ENCODE peak calls at places on chromosomes 5 and 9, in six cellular contexts. One of them, this sample, is unnamed.

GRCh38 chr5:64165500-64166200 is at the start of gene RNF180:
- DNase-seq in fibroblast of lung: peak
- DNase-seq in A549: peak
- DNase-seq in breast epithelium: peak
- DNase-seq in CD8-positive, alpha-beta memory T cell: no peak
- DNase-seq in SK-N-SH: peak
- DNase-seq in this sample: no peak

GRCh38 chr9:110837401-110838005 is 168.9 kb downstream of the MUSK start:
- DNase-seq in fibroblast of lung: no peak
- DNase-seq in CD8-positive, alpha-beta memory T cell: no peak
- DNase-seq in A549: no peak
- DNase-seq in SK-N-SH: no peak
- DNase-seq in breast epithelium: no peak
- DNase-seq in this sample: no peak

GRCh38 chr5:31751620-31752019 is 112.7 kb downstream of the PDZD2 start:
- DNase-seq in CD8-positive, alpha-beta memory T cell: no peak
- DNase-seq in A549: no peak
- DNase-seq in SK-N-SH: no peak
- DNase-seq in breast epithelium: no peak
- DNase-seq in fibroblast of lung: no peak
- DNase-seq in this sample: no peak

GRCh38 chr9:109117856-109118801 is 1.6 kb downstream of the TMEM245 start:
- DNase-seq in fibroblast of lung: peak
- DNase-seq in SK-N-SH: peak
- DNase-seq in A549: peak
- DNase-seq in breast epithelium: no peak
- DNase-seq in CD8-positive, alpha-beta memory T cell: no peak
- DNase-seq in this sample: peak

GRCh38 chr9:120904061-120904998 is 22.3 kb downstream of the TRAF1 start:
- DNase-seq in SK-N-SH: no peak
- DNase-seq in fibroblast of lung: no peak
- DNase-seq in CD8-positive, alpha-beta memory T cell: peak
- DNase-seq in breast epithelium: no peak
- DNase-seq in A549: no peak
- DNase-seq in this sample: no peak

GRCh38 chr5:180798193-180798592 is 4.4 kb downstream of the MGAT1 start:
- DNase-seq in CD8-positive, alpha-beta memory T cell: no peak
- DNase-seq in fibroblast of lung: no peak
- DNase-seq in breast epithelium: no peak
- DNase-seq in SK-N-SH: no peak
- DNase-seq in A549: no peak
- DNase-seq in this sample: no peak

GRCh38 chr5:179792612-179793469 is 945 bp upstream of the LTC4S start:
- DNase-seq in A549: no peak
- DNase-seq in fibroblast of lung: no peak
- DNase-seq in CD8-positive, alpha-beta memory T cell: no peak
- DNase-seq in breast epithelium: no peak
- DNase-seq in SK-N-SH: no peak
- DNase-seq in this sample: no peak

GRCh38 chr5:53331463-53331862 is 149.0 kb upstream of the FST start:
- DNase-seq in fibroblast of lung: peak
- DNase-seq in CD8-positive, alpha-beta memory T cell: no peak
- DNase-seq in SK-N-SH: no peak
- DNase-seq in breast epithelium: no peak
- DNase-seq in A549: peak
- DNase-seq in this sample: no peak

GRCh38 chr9:22446589-22446949 is at the start of gene DMRTA1:
- DNase-seq in CD8-positive, alpha-beta memory T cell: no peak
- DNase-seq in SK-N-SH: peak
- DNase-seq in A549: peak
- DNase-seq in breast epithelium: peak
- DNase-seq in fibroblast of lung: peak
- DNase-seq in this sample: peak

GRCh38 chr5:172097356-172097755 is 90.7 kb downstream of the STK10 start:
- DNase-seq in A549: no peak
- DNase-seq in breast epithelium: no peak
- DNase-seq in SK-N-SH: no peak
- DNase-seq in CD8-positive, alpha-beta memory T cell: no peak
- DNase-seq in fibroblast of lung: no peak
- DNase-seq in this sample: no peak

GRCh38 chr9:129370770-129371169 is 192.7 kb upstream of the IER5L start:
- DNase-seq in fibroblast of lung: no peak
- DNase-seq in breast epithelium: no peak
- DNase-seq in CD8-positive, alpha-beta memory T cell: no peak
- DNase-seq in SK-N-SH: no peak
- DNase-seq in A549: no peak
- DNase-seq in this sample: no peak

GRCh38 chr5:52922384-52922783 is 66.8 kb upstream of the ITGA2 start:
- DNase-seq in SK-N-SH: no peak
- DNase-seq in CD8-positive, alpha-beta memory T cell: no peak
- DNase-seq in A549: peak
- DNase-seq in breast epithelium: no peak
- DNase-seq in fibroblast of lung: peak
- DNase-seq in this sample: no peak

GRCh38 chr9:133703571-133704399 is 34.4 kb downstream of the SARDH start:
- DNase-seq in A549: no peak
- DNase-seq in SK-N-SH: peak
- DNase-seq in fibroblast of lung: no peak
- DNase-seq in breast epithelium: no peak
- DNase-seq in CD8-positive, alpha-beta memory T cell: no peak
- DNase-seq in this sample: no peak

GRCh38 chr9:136305822-136306690 is 2.2 kb upstream of the CCDC187 start:
- DNase-seq in fibroblast of lung: no peak
- DNase-seq in A549: no peak
- DNase-seq in breast epithelium: no peak
- DNase-seq in SK-N-SH: peak
- DNase-seq in CD8-positive, alpha-beta memory T cell: no peak
- DNase-seq in this sample: no peak

GRCh38 chr9:100322954-100323536 is 29.7 kb downstream of the TEX10 start:
- DNase-seq in fibroblast of lung: peak
- DNase-seq in SK-N-SH: peak
- DNase-seq in breast epithelium: no peak
- DNase-seq in CD8-positive, alpha-beta memory T cell: no peak
- DNase-seq in A549: peak
- DNase-seq in this sample: peak

GRCh38 chr9:129317179-129318011 is 139.3 kb upstream of the IER5L start:
- DNase-seq in A549: peak
- DNase-seq in SK-N-SH: peak
- DNase-seq in fibroblast of lung: peak
- DNase-seq in CD8-positive, alpha-beta memory T cell: no peak
- DNase-seq in breast epithelium: no peak
- DNase-seq in this sample: peak

GRCh38 chr5:172740483-172741205 is 30.4 kb downstream of the DUSP1 start:
- DNase-seq in SK-N-SH: no peak
- DNase-seq in fibroblast of lung: peak
- DNase-seq in breast epithelium: peak
- DNase-seq in CD8-positive, alpha-beta memory T cell: no peak
- DNase-seq in A549: peak
- DNase-seq in this sample: no peak

GRCh38 chr9:117625154-117625553 is 79.0 kb upstream of the TLR4 start:
- DNase-seq in fibroblast of lung: no peak
- DNase-seq in CD8-positive, alpha-beta memory T cell: no peak
- DNase-seq in SK-N-SH: no peak
- DNase-seq in A549: no peak
- DNase-seq in breast epithelium: no peak
- DNase-seq in this sample: no peak

GRCh38 chr9:385818-386398 is 171.2 kb downstream of the DOCK8 start:
- DNase-seq in fibroblast of lung: peak
- DNase-seq in CD8-positive, alpha-beta memory T cell: no peak
- DNase-seq in A549: peak
- DNase-seq in SK-N-SH: peak
- DNase-seq in breast epithelium: no peak
- DNase-seq in this sample: peak

GRCh38 chr9:136107953-136108647 is 10.6 kb downstream of the TMEM250 start:
- DNase-seq in breast epithelium: no peak
- DNase-seq in SK-N-SH: no peak
- DNase-seq in A549: no peak
- DNase-seq in fibroblast of lung: no peak
- DNase-seq in CD8-positive, alpha-beta memory T cell: no peak
- DNase-seq in this sample: peak

GRCh38 chr9:127679506-127679905 is 27.3 kb upstream of the CFAP157 start:
- DNase-seq in SK-N-SH: no peak
- DNase-seq in breast epithelium: no peak
- DNase-seq in fibroblast of lung: no peak
- DNase-seq in CD8-positive, alpha-beta memory T cell: no peak
- DNase-seq in A549: no peak
- DNase-seq in this sample: no peak

GRCh38 chr5:1502737-1503120 is 21.0 kb downstream of the LPCAT1 start:
- DNase-seq in SK-N-SH: no peak
- DNase-seq in fibroblast of lung: no peak
- DNase-seq in breast epithelium: no peak
- DNase-seq in A549: no peak
- DNase-seq in CD8-positive, alpha-beta memory T cell: no peak
- DNase-seq in this sample: no peak

GRCh38 chr5:9483779-9484178 is 62.1 kb downstream of the SEMA5A start:
- DNase-seq in breast epithelium: no peak
- DNase-seq in SK-N-SH: no peak
- DNase-seq in CD8-positive, alpha-beta memory T cell: no peak
- DNase-seq in A549: no peak
- DNase-seq in fibroblast of lung: peak
- DNase-seq in this sample: no peak

DNA sequence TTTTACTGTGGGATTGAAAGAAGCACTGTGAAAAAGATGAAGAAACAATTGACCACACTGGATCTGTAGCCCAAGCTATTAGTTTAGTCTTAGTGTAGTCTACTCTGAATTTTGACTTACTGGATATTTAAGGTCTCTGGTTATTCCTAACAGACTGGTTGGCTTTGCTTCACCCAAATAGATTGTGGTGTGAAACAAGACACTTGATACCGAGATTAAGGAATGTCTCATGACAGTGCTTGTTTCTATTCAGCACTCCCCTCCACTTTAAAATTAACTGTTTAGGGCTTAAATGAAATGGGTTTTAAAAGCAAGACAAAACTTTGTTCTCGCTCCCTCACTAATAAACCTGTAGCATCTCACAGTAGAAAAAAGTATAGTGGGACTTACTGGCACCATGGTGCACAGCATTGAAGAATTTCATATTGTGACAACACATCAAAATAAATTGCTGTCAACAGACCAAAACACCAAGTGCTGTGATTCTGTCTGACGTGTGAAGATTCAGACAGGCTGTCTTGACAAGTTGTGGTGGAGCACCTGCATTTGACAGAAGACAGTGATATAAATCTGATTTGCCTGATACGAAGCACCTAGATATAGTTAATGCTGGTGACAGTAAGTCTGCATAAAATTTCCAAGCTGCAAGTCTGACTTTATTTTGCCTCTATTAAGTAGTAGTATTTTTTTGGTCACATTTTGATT is 73.1 kb downstream of the PBX3 start:
- DNase-seq in breast epithelium: no peak
- DNase-seq in SK-N-SH: no peak
- DNase-seq in CD8-positive, alpha-beta memory T cell: no peak
- DNase-seq in A549: no peak
- DNase-seq in fibroblast of lung: peak
- DNase-seq in this sample: no peak
- H3K4me3 ChIP-seq in breast epithelium: no peak
- H3K4me3 ChIP-seq in SK-N-SH: no peak
- H3K4me3 ChIP-seq in CD8-positive, alpha-beta memory T cell: no peak
- H3K4me3 ChIP-seq in A549: no peak
- H3K4me3 ChIP-seq in fibroblast of lung: no peak
- H3K4me3 ChIP-seq in this sample: no peak

DNA sequence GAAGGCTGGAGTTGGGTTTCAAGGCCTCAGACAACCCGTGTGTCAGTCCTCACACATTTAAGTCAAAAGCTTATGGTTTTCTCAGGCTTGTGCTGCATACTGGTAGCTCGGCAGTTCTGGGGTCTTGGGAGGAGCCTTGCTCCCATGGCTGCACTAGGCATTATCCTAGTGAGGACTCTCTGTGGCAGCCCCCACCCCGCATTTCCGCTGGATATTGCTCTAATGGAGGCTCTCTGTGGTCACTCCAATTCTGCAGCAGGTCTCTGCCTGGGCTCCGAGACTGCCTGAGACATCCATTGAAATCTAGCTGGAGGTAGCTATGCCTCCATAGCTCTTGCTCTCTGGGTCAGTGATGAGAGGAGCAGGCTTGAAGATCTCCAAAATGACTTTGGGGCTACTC is 311.5 kb upstream of the PTGER4 start:
- DNase-seq in breast epithelium: no peak
- DNase-seq in CD8-positive, alpha-beta memory T cell: no peak
- DNase-seq in A549: no peak
- DNase-seq in SK-N-SH: no peak
- DNase-seq in fibroblast of lung: no peak
- DNase-seq in this sample: no peak
- H3K4me3 ChIP-seq in breast epithelium: no peak
- H3K4me3 ChIP-seq in CD8-positive, alpha-beta memory T cell: no peak
- H3K4me3 ChIP-seq in A549: no peak
- H3K4me3 ChIP-seq in SK-N-SH: no peak
- H3K4me3 ChIP-seq in fibroblast of lung: no peak
- H3K4me3 ChIP-seq in this sample: no peak

GRCh38 chr9:126150411-126151030 is 176.1 kb upstream of the MVB12B start:
- DNase-seq in CD8-positive, alpha-beta memory T cell: no peak
- DNase-seq in breast epithelium: no peak
- DNase-seq in SK-N-SH: peak
- DNase-seq in fibroblast of lung: no peak
- DNase-seq in A549: no peak
- DNase-seq in this sample: no peak
- H3K4me3 ChIP-seq in CD8-positive, alpha-beta memory T cell: no peak
- H3K4me3 ChIP-seq in breast epithelium: no peak
- H3K4me3 ChIP-seq in SK-N-SH: no peak
- H3K4me3 ChIP-seq in fibroblast of lung: no peak
- H3K4me3 ChIP-seq in A549: no peak
- H3K4me3 ChIP-seq in this sample: no peak

GRCh38 chr5:140298183-140298601 is 4.7 kb downstream of the PFDN1 start:
- DNase-seq in fibroblast of lung: peak
- DNase-seq in CD8-positive, alpha-beta memory T cell: no peak
- DNase-seq in breast epithelium: no peak
- DNase-seq in SK-N-SH: no peak
- DNase-seq in A549: no peak
- DNase-seq in this sample: no peak

GRCh38 chr5:140299056-140299455 is 3.8 kb downstream of the PFDN1 start:
- DNase-seq in CD8-positive, alpha-beta memory T cell: no peak
- DNase-seq in SK-N-SH: no peak
- DNase-seq in fibroblast of lung: no peak
- DNase-seq in breast epithelium: no peak
- DNase-seq in A549: no peak
- DNase-seq in this sample: no peak

GRCh38 chr5:140303987-140304386 is 1.1 kb upstream of the PFDN1 start:
- DNase-seq in breast epithelium: no peak
- DNase-seq in CD8-positive, alpha-beta memory T cell: no peak
- DNase-seq in A549: no peak
- DNase-seq in SK-N-SH: no peak
- DNase-seq in fibroblast of lung: no peak
- DNase-seq in this sample: no peak

GRCh38 chr5:140302786-140303639 is at the start of gene PFDN1:
- DNase-seq in SK-N-SH: peak
- DNase-seq in fibroblast of lung: peak
- DNase-seq in CD8-positive, alpha-beta memory T cell: peak
- DNase-seq in A549: peak
- DNase-seq in breast epithelium: peak
- DNase-seq in this sample: peak

DNA sequence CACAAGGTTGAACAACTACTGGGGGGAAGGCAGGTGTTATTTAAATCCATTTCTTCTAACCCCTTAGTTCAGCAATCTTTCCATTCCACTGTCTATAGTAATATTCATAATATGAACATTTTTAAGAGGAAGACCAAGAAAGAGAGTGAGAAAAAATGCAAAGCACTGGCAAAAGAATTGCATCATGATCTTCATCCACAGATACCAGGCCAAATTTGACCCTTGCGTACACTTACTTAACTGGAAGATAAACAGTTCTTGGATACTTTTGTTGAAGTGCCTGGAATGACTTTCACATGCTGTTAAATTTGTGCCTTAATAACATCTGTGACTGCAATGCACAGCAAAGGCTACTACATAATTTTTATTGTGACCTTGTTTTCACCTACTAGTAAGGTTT is 1.8 kb downstream of the PFDN1 start:
- DNase-seq in CD8-positive, alpha-beta memory T cell: no peak
- DNase-seq in breast epithelium: no peak
- DNase-seq in SK-N-SH: no peak
- DNase-seq in fibroblast of lung: no peak
- DNase-seq in A549: no peak
- DNase-seq in this sample: no peak
- H3K4me3 ChIP-seq in CD8-positive, alpha-beta memory T cell: no peak
- H3K4me3 ChIP-seq in breast epithelium: no peak
- H3K4me3 ChIP-seq in SK-N-SH: no peak
- H3K4me3 ChIP-seq in fibroblast of lung: no peak
- H3K4me3 ChIP-seq in A549: no peak
- H3K4me3 ChIP-seq in this sample: no peak

This sample was measured in HAP-1.